ENCODE peak calls at places on chromosomes 11 and 22, in seven cellular contexts. B is A549, R is IMR-90, D is GM12878, Z is SK-N-SH, U is HepG2, C is H1. G is an unnamed sample.

GRCh38 chr11:95638501-95638900 is 151.1 kb downstream of the FAM76B start:
- DNase-seq in B (no peak), R (no peak), D (no peak), Z (no peak), U (no peak), C (no peak), G (no peak)

GRCh38 chr11:28679795-28680194 is 571.6 kb downstream of the METTL15 start:
- DNase-seq in B (no peak), R (peak), D (no peak), Z (no peak), U (no peak), C (no peak), G (no peak)

GRCh38 chr22:41876675-41877074 is 38.2 kb downstream of the SHISA8 start:
- DNase-seq in B (no peak), R (no peak), D (no peak), Z (no peak), U (no peak), C (no peak), G (no peak)

GRCh38 chr22:47655930-47656329 is 893.5 kb downstream of the TBC1D22A start:
- DNase-seq in B (no peak), R (no peak), D (no peak), Z (no peak), U (no peak), C (no peak), G (no peak)

GRCh38 chr11:46901156-46901555 is 17.2 kb downstream of the LRP4 start:
- DNase-seq in B (no peak), R (no peak), D (no peak), Z (no peak), U (no peak), C (no peak), G (no peak)

GRCh38 chr22:30943368-30943767 is 25.2 kb downstream of the MORC2 start:
- DNase-seq in B (no peak), R (no peak), D (no peak), Z (no peak), U (no peak), C (no peak), G (no peak)

GRCh38 chr11:91794146-91794545 is 430.5 kb upstream of the FAT3 start:
- DNase-seq in B (no peak), R (no peak), D (no peak), Z (no peak), U (no peak), C (no peak), G (peak)

GRCh38 chr11:88266919-88267318 is 70.6 kb downstream of the CTSC start:
- DNase-seq in B (no peak), R (no peak), D (no peak), Z (no peak), U (no peak), C (no peak), G (no peak)

GRCh38 chr11:116357769-116358544 is 414.8 kb downstream of the BUD13 start:
- DNase-seq in B (no peak), R (no peak), D (no peak), Z (no peak), U (no peak), C (peak), G (peak)

GRCh38 chr11:102986815-102987214 is 31.3 kb upstream of the MMP13 start:
- DNase-seq in B (no peak), R (peak), D (no peak), Z (no peak), U (no peak), C (no peak), G (no peak)

GRCh38 chr11:114017723-114018122 is 41.8 kb upstream of the ZBTB16 start:
- DNase-seq in B (no peak), R (no peak), D (no peak), Z (no peak), U (no peak), C (no peak), G (no peak)

GRCh38 chr22:45762545-45763235 is 91.1 kb downstream of the ATXN10 start:
- DNase-seq in B (no peak), R (peak), D (no peak), Z (no peak), U (no peak), C (no peak), G (no peak)

GRCh38 chr11:16047073-16047472 is 309.3 kb downstream of the SOX6 start:
- DNase-seq in B (no peak), R (no peak), D (no peak), Z (no peak), U (no peak), C (no peak), G (peak)

GRCh38 chr22:19631899-19632670 is 82.2 kb upstream of the SEPTIN5 start:
- DNase-seq in B (peak), R (peak), D (no peak), Z (peak), U (peak), C (no peak), G (peak)

GRCh38 chr11:44775366-44776356 is 48.9 kb downstream of the TSPAN18 start:
- DNase-seq in B (peak), R (peak), D (no peak), Z (peak), U (peak), C (no peak), G (peak)

GRCh38 chr11:59534676-59535075 is 23.3 kb downstream of the OR4D9 start:
- DNase-seq in B (no peak), R (no peak), D (no peak), Z (no peak), U (no peak), C (no peak), G (no peak)

GRCh38 chr22:26642465-26643367 is 14.7 kb upstream of the MIAT start:
- DNase-seq in B (no peak), R (no peak), D (no peak), Z (no peak), U (no peak), C (no peak), G (peak)

GRCh38 chr11:96097844-96098421 is 174.0 kb upstream of the MTMR2 start:
- DNase-seq in B (no peak), R (peak), D (no peak), Z (no peak), U (peak), C (no peak), G (no peak)

GRCh38 chr22:32469799-32470212 is 4.8 kb upstream of the FBXO7 start:
- DNase-seq in B (peak), R (peak), D (no peak), Z (peak), U (no peak), C (no peak), G (peak)
- TF ChIP-seq RFX5 in B (no peak), R (no peak), D (no peak), Z (no peak), U (no peak), C (no peak), G (no peak)

GRCh38 chr11:110897035-110897434 is 184.8 kb upstream of the ARHGAP20 start:
- DNase-seq in B (no peak), R (peak), D (no peak), Z (peak), U (no peak), C (no peak), G (no peak)

GRCh38 chr11:110892741-110893285 is 180.6 kb upstream of the ARHGAP20 start:
- DNase-seq in B (no peak), R (peak), D (no peak), Z (no peak), U (no peak), C (no peak), G (no peak)

GRCh38 chr11:110900426-110900825 is 188.2 kb upstream of the ARHGAP20 start:
- DNase-seq in B (no peak), R (no peak), D (no peak), Z (no peak), U (no peak), C (no peak), G (no peak)

GRCh38 chr11:110894224-110894623 is 182.0 kb upstream of the ARHGAP20 start:
- DNase-seq in B (no peak), R (no peak), D (no peak), Z (no peak), U (no peak), C (no peak), G (no peak)

DNA sequence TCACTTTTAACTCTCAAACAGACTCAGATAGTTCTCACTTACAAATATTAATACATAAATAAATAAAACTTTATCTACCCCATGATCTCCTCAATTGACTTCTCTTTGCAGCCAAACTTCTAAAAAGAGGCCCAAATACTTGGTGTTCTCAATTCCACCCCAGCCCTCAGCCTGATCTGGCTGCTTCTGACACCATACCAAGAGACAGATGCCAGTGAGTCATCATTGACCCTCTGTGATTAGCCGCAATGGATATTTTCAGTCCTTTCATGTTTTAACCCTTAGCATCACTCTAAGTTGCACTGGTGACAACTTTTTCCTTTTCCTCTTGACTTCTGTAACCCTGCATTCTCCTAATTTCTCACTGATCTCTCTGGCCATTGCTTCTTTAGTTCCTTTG is 184.1 kb upstream of the ARHGAP20 start:
- DNase-seq in B (no peak), R (peak), D (no peak), Z (no peak), U (no peak), C (no peak), G (no peak)
- TF ChIP-seq RFX5 in B (no peak), R (no peak), D (no peak), Z (no peak), U (no peak), C (no peak), G (no peak)

GRCh38 chr11:17991799-17992433 is 20.9 kb downstream of the SERGEF start:
- DNase-seq in B (peak), R (peak), D (no peak), Z (peak), U (peak), C (no peak), G (peak)
- TF ChIP-seq RFX5 in B (no peak), R (no peak), D (no peak), Z (no peak), U (no peak), C (no peak), G (no peak)

GRCh38 chr22:38455063-38455529 is at the start of gene KCNJ4:
- DNase-seq in B (no peak), R (no peak), D (no peak), Z (no peak), U (no peak), C (no peak), G (no peak)

GRCh38 chr22:38456841-38457699 is 2.1 kb upstream of the KCNJ4 start:
- DNase-seq in B (no peak), R (no peak), D (no peak), Z (peak), U (no peak), C (no peak), G (no peak)

GRCh38 chr22:38454361-38455062 is 487 bp downstream of the KCNJ4 start:
- DNase-seq in B (no peak), R (no peak), D (no peak), Z (peak), U (no peak), C (no peak), G (no peak)

GRCh38 chr22:38456272-38456837 is 1.4 kb upstream of the KCNJ4 start:
- DNase-seq in B (no peak), R (no peak), D (no peak), Z (no peak), U (no peak), C (no peak), G (no peak)

GRCh38 chr22:38455530-38456271 is 702 bp upstream of the KCNJ4 start:
- DNase-seq in B (no peak), R (peak), D (no peak), Z (peak), U (no peak), C (no peak), G (peak)
- TF ChIP-seq RFX5 in B (no peak), R (no peak), D (no peak), Z (no peak), U (no peak), C (peak), G (no peak)

GRCh38 chr22:24244144-24244787 is 616 bp downstream of the GGT5 start:
- DNase-seq in B (no peak), R (peak), D (no peak), Z (peak), U (no peak), C (no peak), G (peak)
- TF ChIP-seq RFX5 in B (no peak), R (no peak), D (no peak), Z (no peak), U (no peak), C (no peak), G (no peak)

GRCh38 chr11:57202282-57202681 is 20.5 kb downstream of the LRRC55 start:
- DNase-seq in B (no peak), R (no peak), D (no peak), Z (no peak), U (no peak), C (no peak), G (no peak)

GRCh38 chr11:57203882-57204281 is 22.1 kb downstream of the LRRC55 start:
- DNase-seq in B (no peak), R (no peak), D (no peak), Z (no peak), U (no peak), C (no peak), G (no peak)

GRCh38 chr11:57200937-57201336 is 19.2 kb downstream of the LRRC55 start:
- DNase-seq in B (no peak), R (no peak), D (no peak), Z (no peak), U (no peak), C (no peak), G (no peak)

GRCh38 chr11:57205046-57205671 is 23.4 kb downstream of the LRRC55 start:
- DNase-seq in B (no peak), R (peak), D (no peak), Z (no peak), U (no peak), C (no peak), G (no peak)

DNA sequence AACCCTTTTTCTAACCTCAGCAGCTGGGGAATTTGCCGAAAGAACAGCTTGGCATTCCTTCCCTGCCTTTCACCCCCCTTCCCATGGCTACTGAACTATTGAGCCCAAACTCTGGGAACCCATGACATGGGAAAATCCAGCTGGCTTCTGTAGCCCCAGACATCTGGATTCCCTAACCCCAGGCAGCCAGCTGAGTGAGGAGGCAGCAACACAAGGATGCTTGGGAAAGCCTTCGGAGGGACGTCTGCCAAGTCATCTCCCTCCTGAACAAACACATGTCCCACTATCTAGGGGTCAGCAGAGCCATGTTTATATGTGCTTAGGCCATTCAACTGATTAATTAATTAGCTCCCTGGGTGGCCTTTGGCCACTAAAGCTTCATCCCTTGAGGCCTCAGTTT is 21.6 kb downstream of the LRRC55 start:
- DNase-seq in B (no peak), R (peak), D (no peak), Z (peak), U (no peak), C (no peak), G (no peak)
- TF ChIP-seq RFX5 in B (no peak), R (no peak), D (no peak), Z (no peak), U (no peak), C (no peak), G (no peak)

DNA sequence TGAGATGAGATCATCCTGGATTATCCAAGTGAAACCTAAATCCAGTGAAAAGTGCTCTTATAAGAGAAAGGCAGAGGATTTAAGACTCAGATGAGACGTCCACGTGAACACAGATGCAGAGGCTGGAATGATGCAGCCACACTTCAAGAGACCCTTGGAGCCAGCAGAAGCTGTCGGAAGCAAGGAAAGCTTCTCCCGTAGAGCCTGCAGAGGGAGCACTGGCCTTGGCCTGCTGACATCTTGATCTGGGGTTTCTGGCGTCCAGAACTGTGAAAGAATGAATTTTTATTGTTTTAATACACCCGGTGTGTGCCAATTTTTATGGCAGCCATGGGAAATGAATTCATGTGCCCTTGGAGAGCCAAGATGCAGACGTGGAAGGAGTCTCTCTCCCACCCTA is 407.0 kb upstream of the B3GAT1 start:
- DNase-seq in B (no peak), R (no peak), D (no peak), Z (no peak), U (no peak), C (no peak), G (no peak)
- TF ChIP-seq RFX5 in B (no peak), R (no peak), D (no peak), Z (no peak), U (no peak), C (no peak), G (no peak)

DNA sequence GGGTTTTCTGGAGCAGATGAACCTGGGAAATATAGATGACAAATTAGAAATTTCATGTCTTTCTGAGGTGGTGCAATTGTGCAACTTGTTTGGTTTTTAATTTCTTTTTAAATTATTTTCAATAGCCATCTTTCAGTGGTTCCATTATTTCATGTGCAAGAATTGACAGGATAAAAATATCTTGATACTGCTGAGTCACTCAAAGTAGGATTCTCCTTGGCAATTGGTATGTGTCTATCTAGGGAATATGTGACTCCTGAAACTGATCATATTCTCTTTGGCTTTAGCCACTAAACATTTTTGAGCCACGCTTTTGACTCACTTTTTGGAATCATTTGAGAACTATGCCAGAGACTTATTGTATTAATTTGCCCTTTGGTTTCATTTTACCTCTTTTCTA is 331.5 kb downstream of the KCNA4 start:
- DNase-seq in B (no peak), R (no peak), D (no peak), Z (no peak), U (no peak), C (no peak), G (no peak)
- TF ChIP-seq RFX5 in B (no peak), R (no peak), D (no peak), Z (no peak), U (no peak), C (no peak), G (no peak)

GRCh38 chr11:57917632-57918031 is 106.0 kb upstream of the OR9Q1 start:
- DNase-seq in B (no peak), R (no peak), D (no peak), Z (no peak), U (no peak), C (no peak), G (no peak)

GRCh38 chr11:57913713-57914704 is 109.7 kb upstream of the OR9Q1 start:
- DNase-seq in B (no peak), R (no peak), D (no peak), Z (no peak), U (no peak), C (no peak), G (peak)
- TF ChIP-seq RFX5 in B (no peak), R (no peak), D (no peak), Z (no peak), U (no peak), C (no peak), G (no peak)

GRCh38 chr11:8186429-8186828 is 17.6 kb upstream of the RIC3 start:
- DNase-seq in B (no peak), R (no peak), D (no peak), Z (no peak), U (no peak), C (no peak), G (no peak)
- TF ChIP-seq RFX5 in B (no peak), R (no peak), D (no peak), Z (no peak), U (no peak), C (no peak), G (no peak)